ENCODE peak calls at places on chromosomes 5 and 9, in seven cellular contexts. V is Panc1, Z is aorta, C is gastrocnemius medialis, W is prostate gland, O is GM06990, X is spleen. A is an unnamed sample. For H3K27me3 and H3K36me3, the result is how much of the 10 kb centered on the place peaks cover.

GRCh38 chr9:117218951-117219350 is 195.9 kb downstream of the ASTN2 start:
- DNase-seq in X (no peak), V (no peak), C (no peak), W (peak), Z (no peak), O (no peak), A (no peak)

GRCh38 chr5:2205596-2205995 is 322.9 kb upstream of the IRX4 start:
- DNase-seq in V (no peak), W (no peak), C (no peak), X (no peak), O (no peak), Z (no peak), A (no peak)

GRCh38 chr9:79663878-79664277 is 92.1 kb downstream of the TLE4 start:
- DNase-seq in X (no peak), Z (no peak), W (no peak), C (no peak), V (no peak), O (no peak), A (peak)

GRCh38 chr9:85155380-85155779 is 485.9 kb downstream of the NTRK2 start:
- DNase-seq in X (no peak), Z (no peak), O (no peak), C (no peak), W (no peak), V (no peak), A (no peak)

GRCh38 chr5:120938604-120939003 is 474.5 kb downstream of the PRR16 start:
- DNase-seq in O (no peak), Z (no peak), W (no peak), C (no peak), X (no peak), V (no peak), A (no peak)

GRCh38 chr5:116650544-116650943 is 75.9 kb upstream of the SEMA6A start:
- DNase-seq in Z (no peak), V (no peak), C (no peak), W (no peak), X (no peak), O (no peak), A (no peak)

GRCh38 chr5:109141499-109142200 is 268.1 kb downstream of the PJA2 start:
- DNase-seq in V (no peak), W (no peak), O (no peak), C (no peak), Z (no peak), X (no peak), A (no peak)

GRCh38 chr9:38713426-38713825 is 6.5 kb downstream of the FAM240B start:
- DNase-seq in X (no peak), C (no peak), O (no peak), V (no peak), W (no peak), Z (no peak), A (no peak)

GRCh38 chr5:171157775-171158174 is 151.3 kb upstream of the TLX3 start:
- DNase-seq in Z (no peak), C (no peak), W (no peak), V (no peak), O (no peak), X (no peak), A (peak)

GRCh38 chr5:138382347-138382746 is 29.9 kb downstream of the KDM3B start:
- DNase-seq in X (no peak), C (no peak), Z (no peak), O (no peak), V (no peak), W (no peak), A (no peak)

GRCh38 chr9:136327313-136327971 is at the start of gene GPSM1:
- DNase-seq in V (no peak), O (no peak), X (no peak), Z (peak), W (no peak), C (no peak), A (peak)

GRCh38 chr5:65967288-65968066 is 41.1 kb downstream of the ERBIN start:
- DNase-seq in C (peak), X (no peak), Z (no peak), V (no peak), W (no peak), O (no peak), A (no peak)

GRCh38 chr9:74770508-74771261 is 117.0 kb downstream of the TRPM6 start:
- DNase-seq in C (no peak), O (peak), X (peak), V (peak), Z (no peak), W (no peak), A (peak)

GRCh38 chr5:86500947-86501346 is 116.8 kb upstream of the COX7C start:
- DNase-seq in C (no peak), O (no peak), V (no peak), W (no peak), X (no peak), Z (no peak), A (peak)

GRCh38 chr5:94802450-94802849 is 184.0 kb downstream of the SLF1 start:
- DNase-seq in C (no peak), W (no peak), X (no peak), V (no peak), Z (no peak), O (no peak), A (no peak)

GRCh38 chr5:168833936-168834335 is 254.8 kb upstream of the PANK3 start:
- DNase-seq in W (no peak), O (no peak), X (no peak), Z (no peak), C (no peak), V (no peak), A (no peak)

GRCh38 chr9:123716339-123716738 is 213.6 kb downstream of the DENND1A start:
- DNase-seq in X (no peak), O (no peak), C (no peak), W (no peak), V (no peak), Z (no peak), A (no peak)

GRCh38 chr5:27818888-27819287 is 780.5 kb upstream of the CDH9 start:
- DNase-seq in V (no peak), C (no peak), O (no peak), Z (no peak), W (no peak), X (no peak), A (no peak)

GRCh38 chr9:92276223-92277007 is 17.1 kb downstream of the IARS1 start:
- DNase-seq in X (no peak), V (no peak), Z (no peak), W (no peak), C (no peak), O (no peak), A (no peak)

GRCh38 chr5:132666310-132667123 is 7.3 kb upstream of the IL4 start:
- DNase-seq in C (no peak), O (no peak), X (peak), V (no peak), W (no peak), Z (no peak), A (no peak)

GRCh38 chr9:10806873-10807272 is 194.1 kb upstream of the PTPRD start:
- DNase-seq in W (no peak), Z (no peak), X (no peak), V (no peak), C (no peak), O (no peak), A (no peak)

GRCh38 chr9:127676636-127677035 is 30.2 kb upstream of the CFAP157 start:
- DNase-seq in V (no peak), W (no peak), X (no peak), C (no peak), O (no peak), Z (no peak), A (no peak)

GRCh38 chr5:88142801-88143692 is 125.6 kb downstream of the TMEM161B start:
- DNase-seq in O (no peak), W (no peak), X (no peak), Z (peak), V (no peak), C (no peak), A (no peak)
- H3K27me3 ChIP-seq in O (under half), W (under half), X (half or more), Z (under half), V (under half), C (half or more), A (half or more)

GRCh38 chr5:89399553-89399952 is 516.6 kb upstream of the MEF2C start:
- DNase-seq in Z (no peak), V (no peak), X (no peak), W (no peak), O (peak), C (no peak), A (no peak)

GRCh38 chr5:89397096-89397495 is 514.1 kb upstream of the MEF2C start:
- DNase-seq in X (no peak), V (no peak), W (no peak), O (peak), C (no peak), Z (no peak), A (no peak)

GRCh38 chr5:89401659-89402058 is 518.7 kb upstream of the MEF2C start:
- DNase-seq in O (no peak), V (no peak), X (no peak), C (no peak), W (no peak), Z (no peak), A (no peak)

GRCh38 chr5:89396262-89396975 is 513.4 kb upstream of the MEF2C start:
- DNase-seq in Z (no peak), X (no peak), V (no peak), C (no peak), W (no peak), O (peak), A (no peak)

GRCh38 chr5:89401012-89401411 is 518.0 kb upstream of the MEF2C start:
- DNase-seq in V (no peak), O (no peak), Z (peak), C (no peak), W (no peak), X (no peak), A (no peak)
- H3K36me3 ChIP-seq in V (under half), O (under half), Z (under half), C (under half), W (under half), X (under half), A (under half)

GRCh38 chr9:130467371-130467770 is 22.6 kb downstream of the ASS1 start:
- DNase-seq in W (no peak), X (no peak), Z (no peak), C (no peak), V (no peak), O (no peak), A (peak)
- H3K27me3 ChIP-seq in W (under half), X (under half), Z (under half), C (under half), V (under half), O (under half), A (under half)

DNA sequence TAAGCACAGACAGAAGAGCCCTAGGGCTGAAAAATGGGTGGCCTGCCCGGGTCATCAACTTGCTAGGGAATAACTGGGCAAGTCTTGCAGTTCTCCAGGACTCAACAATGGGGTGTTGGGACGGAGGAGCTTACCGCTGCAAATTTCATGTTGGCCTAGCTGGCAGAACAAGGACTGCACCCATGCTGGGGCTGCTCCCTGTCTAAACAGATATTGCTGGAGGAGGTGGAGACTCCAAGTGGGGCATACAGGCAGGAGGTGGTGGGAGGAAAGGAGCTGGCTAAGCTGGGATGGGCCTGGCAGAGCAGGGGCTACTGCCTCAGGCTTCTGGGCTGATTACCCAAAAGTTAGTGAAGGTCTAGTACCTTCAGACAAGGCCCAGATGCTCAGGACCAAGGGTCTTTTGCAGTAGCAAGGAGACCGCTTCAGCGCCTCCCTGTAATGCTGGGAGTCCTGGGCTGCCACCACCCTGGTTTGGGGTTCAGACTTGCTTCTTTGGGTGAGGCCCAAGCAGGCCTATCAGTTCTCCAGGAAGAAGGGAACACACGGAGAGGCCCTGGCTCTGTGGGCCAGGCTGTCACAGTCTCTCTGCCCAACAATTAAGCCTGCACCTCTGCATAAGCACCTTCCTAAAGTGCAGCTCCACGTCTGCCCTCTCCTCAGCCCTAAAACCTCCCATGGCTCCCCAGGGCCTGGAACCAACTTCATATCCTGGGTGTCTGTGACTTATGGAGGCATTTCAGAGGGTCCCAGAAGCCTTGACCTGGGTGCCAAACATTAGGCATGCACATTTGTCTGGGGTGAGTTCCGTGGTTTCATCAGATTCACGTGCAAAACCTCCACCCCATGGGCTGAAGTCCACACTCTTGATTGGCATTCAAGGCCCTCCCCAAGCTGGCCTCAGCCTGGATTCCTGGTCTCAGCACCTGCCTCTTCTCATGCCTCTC is 24.2 kb upstream of the KIF12 start:
- DNase-seq in W (no peak), O (no peak), C (no peak), V (no peak), Z (no peak), X (peak), A (no peak)
- H3K36me3 ChIP-seq in W (under half), O (under half), C (under half), V (under half), Z (under half), X (under half), A (under half)

GRCh38 chr5:61307196-61307590 is 24.9 kb upstream of the ZSWIM6 start:
- DNase-seq in W (no peak), Z (no peak), C (no peak), O (no peak), V (no peak), X (no peak), A (no peak)

GRCh38 chr5:61308699-61309098 is 23.4 kb upstream of the ZSWIM6 start:
- DNase-seq in W (no peak), Z (no peak), C (no peak), V (no peak), O (no peak), X (no peak), A (no peak)

GRCh38 chr5:61309115-61309514 is 22.9 kb upstream of the ZSWIM6 start:
- DNase-seq in Z (no peak), X (no peak), V (no peak), W (no peak), C (no peak), O (no peak), A (no peak)

GRCh38 chr5:61306531-61307195 is 25.4 kb upstream of the ZSWIM6 start:
- DNase-seq in Z (no peak), X (no peak), V (no peak), C (no peak), W (no peak), O (no peak), A (no peak)

DNA sequence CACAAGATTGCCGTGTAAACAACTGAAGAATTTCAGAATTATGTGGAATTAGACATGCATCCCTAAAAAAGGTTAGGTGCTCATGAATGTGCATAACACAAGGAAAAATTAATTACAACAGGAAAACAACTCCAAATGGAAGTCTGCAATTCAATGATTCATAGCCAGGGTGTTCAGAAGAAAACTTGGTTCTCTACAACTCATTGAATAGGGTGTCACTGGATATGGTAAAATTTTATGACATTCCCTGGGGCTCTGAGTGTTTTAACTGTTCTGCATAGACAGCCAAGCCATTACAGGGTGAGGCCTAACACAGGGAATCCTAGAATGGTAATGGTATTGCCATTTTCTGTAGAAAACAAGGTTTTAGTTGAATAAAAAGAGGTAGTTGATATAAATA is 24.4 kb upstream of the ZSWIM6 start:
- DNase-seq in V (no peak), Z (no peak), X (no peak), C (no peak), O (no peak), W (no peak), A (no peak)
- H3K27me3 ChIP-seq in V (under half), Z (under half), X (under half), C (under half), O (under half), W (under half), A (under half)

GRCh38 chr9:130886981-130887380 is 9.6 kb downstream of the QRFP start:
- DNase-seq in V (no peak), X (peak), W (no peak), C (no peak), Z (no peak), O (no peak), A (no peak)
- H3K36me3 ChIP-seq in V (under half), X (under half), W (under half), C (under half), Z (under half), O (under half), A (half or more)

GRCh38 chr5:73302797-73303138 is 129.8 kb downstream of the TMEM174 start:
- DNase-seq in Z (no peak), C (no peak), W (no peak), V (no peak), X (no peak), O (no peak), A (no peak)
- H3K27me3 ChIP-seq in Z (under half), C (half or more), W (half or more), V (under half), X (half or more), O (under half), A (half or more)

GRCh38 chr9:114341152-114341830 is 11.6 kb downstream of the ORM2 start:
- DNase-seq in Z (no peak), C (no peak), X (peak), O (no peak), V (no peak), W (no peak), A (no peak)

GRCh38 chr9:114336699-114337395 is 7.2 kb downstream of the ORM2 start:
- DNase-seq in V (no peak), C (no peak), W (no peak), O (no peak), X (no peak), Z (no peak), A (no peak)

GRCh38 chr9:114338187-114338586 is 8.5 kb downstream of the ORM2 start:
- DNase-seq in Z (no peak), X (no peak), C (no peak), V (no peak), O (no peak), W (no peak), A (no peak)

GRCh38 chr9:114341991-114342390 is 12.3 kb downstream of the ORM2 start:
- DNase-seq in O (no peak), V (no peak), W (no peak), Z (peak), C (no peak), X (peak), A (no peak)

GRCh38 chr9:114339130-114339908 is 9.7 kb downstream of the ORM2 start:
- DNase-seq in O (peak), W (no peak), C (no peak), Z (peak), V (peak), X (peak), A (peak)
- H3K36me3 ChIP-seq in O (half or more), W (under half), C (under half), Z (under half), V (under half), X (under half), A (under half)